ENCODE peak calls at places on chromosomes 1 and 21, in four cellular contexts. C, D, E and X are unnamed samples. For H3K36me3, the result is how much of the 10 kb centered on the place peaks cover.

GRCh38 chr21:45944601-45945000 is 37.0 kb upstream of the COL6A1 start:
- DNase-seq in D (no peak), C (no peak), E (no peak), X (peak)

GRCh38 chr1:234973426-234974250 is 155.0 kb downstream of the TOMM20 start:
- DNase-seq in C (no peak), E (no peak), D (no peak), X (no peak)

GRCh38 chr1:115640384-115640783 is 1.4 kb upstream of the VANGL1 start:
- DNase-seq in D (no peak), E (no peak), C (no peak), X (peak)

GRCh38 chr1:119715542-119715941 is 3.8 kb downstream of the PHGDH start:
- DNase-seq in C (no peak), E (peak), D (no peak), X (no peak)

GRCh38 chr1:112998592-112999235 is 42.7 kb upstream of the SLC16A1 start:
- DNase-seq in C (no peak), E (peak), D (peak), X (no peak)

GRCh38 chr1:85371021-85371420 is 93.9 kb downstream of the DDAH1 start:
- DNase-seq in E (no peak), D (no peak), C (no peak), X (no peak)

GRCh38 chr1:8851060-8851459 is 27.4 kb downstream of the ENO1 start:
- DNase-seq in D (no peak), C (no peak), E (no peak), X (no peak)

GRCh38 chr1:92326681-92327080 is 27.8 kb downstream of the RPAP2 start:
- DNase-seq in D (no peak), C (no peak), E (no peak), X (no peak)

GRCh38 chr21:34910396-34910795 is 138.7 kb downstream of the RUNX1 start:
- DNase-seq in D (peak), C (no peak), E (no peak), X (no peak)

GRCh38 chr1:95388041-95388440 is 154.0 kb downstream of the RWDD3 start:
- DNase-seq in D (no peak), C (no peak), E (no peak), X (no peak)

GRCh38 chr1:51957618-51958017 is 32.9 kb downstream of the RAB3B start:
- DNase-seq in C (no peak), D (no peak), E (no peak), X (peak)

GRCh38 chr1:12034381-12034801 is 15.1 kb downstream of the MIIP start:
- DNase-seq in E (no peak), D (no peak), C (no peak), X (peak)

GRCh38 chr1:94658221-94658620 is 116.7 kb upstream of the F3 start:
- DNase-seq in D (no peak), C (no peak), E (peak), X (no peak)

GRCh38 chr1:207058252-207058651 is 5.2 kb downstream of the PFKFB2 start:
- DNase-seq in C (no peak), E (no peak), D (no peak), X (no peak)

GRCh38 chr1:38291906-38292521 is 245.4 kb upstream of the POU3F1 start:
- DNase-seq in D (no peak), E (no peak), C (no peak), X (peak)

GRCh38 chr1:243483084-243483845 is 227.4 kb downstream of the SDCCAG8 start:
- DNase-seq in E (no peak), C (peak), D (no peak), X (peak)

GRCh38 chr1:37989381-37989930 is 366 bp downstream of the SF3A3 start:
- DNase-seq in C (peak), D (peak), E (no peak), X (peak)

GRCh38 chr1:13543927-13544556 is 30.2 kb upstream of the LRRC38 start:
- DNase-seq in C (no peak), D (no peak), E (peak), X (peak)

GRCh38 chr21:43611598-43612369 is 47.5 kb downstream of the HSF2BP start:
- DNase-seq in E (peak), C (peak), D (peak), X (peak)

GRCh38 chr1:156572663-156573018 is 276 bp upstream of the IQGAP3 start:
- DNase-seq in E (no peak), C (no peak), D (no peak), X (no peak)
- H3K36me3 ChIP-seq in E (under half), C (under half), D (under half), X (under half)

DNA sequence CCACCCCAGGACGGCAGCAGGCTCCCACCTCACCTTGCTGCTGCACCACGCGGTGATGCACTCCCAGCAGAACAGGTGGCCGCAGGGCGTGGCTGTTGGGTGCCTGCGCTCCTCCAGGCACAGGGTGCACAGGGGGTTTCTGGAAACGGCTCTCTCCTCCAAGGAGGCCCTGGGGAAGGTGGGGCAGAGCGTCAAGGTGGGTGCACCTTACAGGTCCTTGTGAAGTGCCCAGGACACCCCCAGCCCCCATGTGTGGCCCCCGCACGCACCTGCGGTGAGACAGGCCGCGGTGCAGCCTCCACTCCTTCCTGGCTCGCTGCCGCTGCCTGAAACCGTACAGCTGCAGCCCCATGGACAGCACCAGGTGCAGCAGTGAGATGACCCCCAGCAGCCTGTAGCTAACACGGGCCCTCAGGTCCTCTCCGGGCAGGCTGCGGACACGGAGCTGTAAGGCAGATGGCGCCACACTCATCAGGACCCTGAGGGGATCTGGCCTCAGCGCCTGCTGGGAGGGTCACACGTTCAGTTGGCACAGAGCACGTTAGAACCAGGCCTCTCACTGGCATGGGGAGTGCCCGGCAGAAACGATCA is 5.8 kb downstream of the PEX10 start:
- DNase-seq in E (no peak), C (no peak), D (no peak), X (no peak)
- H3K36me3 ChIP-seq in E (under half), C (half or more), D (half or more), X (under half)

DNA sequence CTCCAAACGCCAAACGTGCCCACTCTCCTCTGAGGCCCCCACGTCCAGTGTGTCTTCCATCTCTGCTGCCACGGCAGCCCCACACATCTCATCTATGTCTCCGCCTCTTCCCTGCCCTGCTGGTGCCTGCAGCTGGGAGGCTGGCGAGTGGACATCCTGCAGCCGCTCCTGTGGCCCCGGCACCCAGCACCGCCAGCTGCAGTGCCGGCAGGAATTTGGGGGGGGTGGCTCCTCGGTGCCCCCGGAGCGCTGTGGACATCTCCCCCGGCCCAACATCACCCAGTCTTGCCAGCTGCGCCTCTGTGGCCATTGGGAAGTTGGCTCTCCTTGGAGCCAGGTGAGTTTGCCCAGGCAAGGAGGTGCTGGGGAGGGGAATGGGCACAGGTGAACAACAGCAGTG is 8.6 kb downstream of the ADAMTSL4 start:
- DNase-seq in C (no peak), D (no peak), E (no peak), X (no peak)
- H3K36me3 ChIP-seq in C (under half), D (under half), E (under half), X (under half)

DNA sequence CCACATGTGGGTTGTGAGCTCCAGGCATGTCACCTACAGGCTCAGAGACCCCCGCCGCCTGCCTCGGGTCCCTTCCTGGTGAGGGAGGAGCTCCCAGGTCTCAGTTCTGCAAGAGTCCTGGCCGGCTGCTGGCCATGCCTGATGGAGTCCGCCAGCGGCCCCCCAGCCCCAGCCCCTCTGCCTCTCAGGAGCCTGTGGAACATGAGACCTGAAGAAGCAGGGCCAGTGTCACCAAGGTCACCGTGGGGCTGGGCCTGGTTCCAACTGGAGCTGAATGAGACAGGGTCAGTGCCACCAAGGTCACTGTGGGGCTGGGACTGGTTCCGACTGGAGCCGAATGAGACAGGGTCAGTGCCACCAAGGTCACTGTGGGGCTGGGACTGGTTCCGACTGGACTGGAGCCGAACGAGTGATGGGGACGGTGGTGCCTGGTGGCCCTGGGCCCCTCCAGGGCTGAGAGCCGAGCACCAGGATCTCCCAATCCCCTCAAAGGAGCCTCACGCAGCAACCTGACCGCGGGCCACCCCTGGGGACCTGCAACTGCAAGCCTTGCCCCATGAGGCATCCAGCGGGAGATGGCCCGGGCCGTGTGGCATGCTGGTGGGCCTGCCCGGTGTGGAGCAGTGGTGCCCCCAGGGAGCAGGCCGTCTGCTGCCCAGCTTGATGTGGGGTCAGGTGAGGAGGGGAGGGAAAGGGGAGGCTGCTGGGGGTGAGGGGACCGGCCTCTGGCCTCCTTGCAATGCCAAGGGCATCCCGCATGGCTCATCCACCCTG is 14.5 kb upstream of the PTTG1IP start:
- DNase-seq in C (no peak), E (no peak), D (peak), X (peak)
- H3K36me3 ChIP-seq in C (half or more), E (under half), D (under half), X (under half)